ENCODE peak calls at places on chromosomes 2 and 18, in six cellular contexts. One of them, this sample, is unnamed.

GRCh38 chr18:78168526-78168925 is 811.1 kb upstream of the SALL3 start:
- DNase-seq in HepG2: no peak
- DNase-seq in H1: no peak
- DNase-seq in GM12878: no peak
- DNase-seq in K562: no peak
- DNase-seq in SK-N-SH: no peak
- DNase-seq in this sample: no peak

GRCh38 chr2:119433636-119434327 is 2.1 kb downstream of the TMEM37 start:
- DNase-seq in HepG2: peak
- DNase-seq in SK-N-SH: no peak
- DNase-seq in K562: no peak
- DNase-seq in GM12878: no peak
- DNase-seq in H1: no peak
- DNase-seq in this sample: no peak

GRCh38 chr2:53911434-53912189 is 51.8 kb upstream of the GPR75 start:
- DNase-seq in GM12878: no peak
- DNase-seq in K562: no peak
- DNase-seq in SK-N-SH: peak
- DNase-seq in HepG2: no peak
- DNase-seq in H1: no peak
- DNase-seq in this sample: no peak

GRCh38 chr2:120358734-120359465 is 13.0 kb downstream of the INHBB start:
- DNase-seq in H1: no peak
- DNase-seq in GM12878: no peak
- DNase-seq in HepG2: no peak
- DNase-seq in SK-N-SH: no peak
- DNase-seq in K562: no peak
- DNase-seq in this sample: no peak

GRCh38 chr2:71888741-71889445 is 258.8 kb downstream of the CYP26B1 start:
- DNase-seq in GM12878: no peak
- DNase-seq in H1: no peak
- DNase-seq in K562: no peak
- DNase-seq in SK-N-SH: no peak
- DNase-seq in HepG2: no peak
- DNase-seq in this sample: no peak

GRCh38 chr2:141513853-141514252 is 617.0 kb downstream of the LRP1B start:
- DNase-seq in H1: no peak
- DNase-seq in K562: no peak
- DNase-seq in SK-N-SH: no peak
- DNase-seq in HepG2: no peak
- DNase-seq in GM12878: peak
- DNase-seq in this sample: no peak

GRCh38 chr2:172556284-172557033 is 569 bp downstream of the PDK1 start:
- DNase-seq in GM12878: peak
- DNase-seq in H1: peak
- DNase-seq in SK-N-SH: no peak
- DNase-seq in HepG2: peak
- DNase-seq in K562: peak
- DNase-seq in this sample: peak

GRCh38 chr2:147863835-147864234 is 19.0 kb downstream of the ACVR2A start:
- DNase-seq in H1: no peak
- DNase-seq in SK-N-SH: no peak
- DNase-seq in HepG2: no peak
- DNase-seq in K562: no peak
- DNase-seq in GM12878: no peak
- DNase-seq in this sample: no peak

GRCh38 chr2:188023035-188023434 is 268.6 kb upstream of the GULP1 start:
- DNase-seq in K562: no peak
- DNase-seq in GM12878: no peak
- DNase-seq in HepG2: no peak
- DNase-seq in H1: no peak
- DNase-seq in SK-N-SH: peak
- DNase-seq in this sample: no peak

GRCh38 chr2:158748925-158749590 is 46.1 kb upstream of the DAPL1 start:
- DNase-seq in GM12878: no peak
- DNase-seq in H1: no peak
- DNase-seq in HepG2: no peak
- DNase-seq in K562: no peak
- DNase-seq in SK-N-SH: no peak
- DNase-seq in this sample: no peak

GRCh38 chr18:61753373-61753772 is 139.4 kb downstream of the RNF152 start:
- DNase-seq in K562: no peak
- DNase-seq in HepG2: no peak
- DNase-seq in GM12878: no peak
- DNase-seq in H1: no peak
- DNase-seq in SK-N-SH: no peak
- DNase-seq in this sample: no peak

GRCh38 chr2:176960736-176961135 is 251.9 kb upstream of the HNRNPA3 start:
- DNase-seq in K562: no peak
- DNase-seq in SK-N-SH: no peak
- DNase-seq in H1: no peak
- DNase-seq in GM12878: no peak
- DNase-seq in HepG2: no peak
- DNase-seq in this sample: no peak

GRCh38 chr2:28445448-28446258 is 50.2 kb upstream of the PLB1 start:
- DNase-seq in H1: no peak
- DNase-seq in GM12878: no peak
- DNase-seq in HepG2: no peak
- DNase-seq in SK-N-SH: peak
- DNase-seq in K562: no peak
- DNase-seq in this sample: peak

GRCh38 chr2:120236791-120237190 is 13.6 kb upstream of the TMEM185B start:
- DNase-seq in K562: no peak
- DNase-seq in GM12878: no peak
- DNase-seq in HepG2: no peak
- DNase-seq in SK-N-SH: no peak
- DNase-seq in H1: no peak
- DNase-seq in this sample: no peak

GRCh38 chr2:237515166-237515565 is 28.1 kb downstream of the MLPH start:
- DNase-seq in H1: no peak
- DNase-seq in K562: no peak
- DNase-seq in GM12878: no peak
- DNase-seq in SK-N-SH: no peak
- DNase-seq in HepG2: no peak
- DNase-seq in this sample: no peak

GRCh38 chr2:97774425-97774824 is 61.0 kb downstream of the ZAP70 start:
- DNase-seq in SK-N-SH: no peak
- DNase-seq in HepG2: peak
- DNase-seq in K562: peak
- DNase-seq in GM12878: no peak
- DNase-seq in H1: no peak
- DNase-seq in this sample: no peak
- TF ChIP-seq CHD2 in SK-N-SH: no peak
- TF ChIP-seq CHD2 in HepG2: no peak
- TF ChIP-seq CHD2 in K562: no peak
- TF ChIP-seq CHD2 in GM12878: no peak
- TF ChIP-seq CHD2 in H1: no peak
- TF ChIP-seq CHD2 in this sample: no peak

GRCh38 chr2:115596659-115597375 is 1154.4 kb downstream of the DPP10 start:
- DNase-seq in HepG2: no peak
- DNase-seq in H1: no peak
- DNase-seq in SK-N-SH: no peak
- DNase-seq in K562: no peak
- DNase-seq in GM12878: no peak
- DNase-seq in this sample: no peak
- TF ChIP-seq CHD2 in HepG2: no peak
- TF ChIP-seq CHD2 in H1: no peak
- TF ChIP-seq CHD2 in SK-N-SH: no peak
- TF ChIP-seq CHD2 in K562: no peak
- TF ChIP-seq CHD2 in GM12878: no peak
- TF ChIP-seq CHD2 in this sample: no peak

DNA sequence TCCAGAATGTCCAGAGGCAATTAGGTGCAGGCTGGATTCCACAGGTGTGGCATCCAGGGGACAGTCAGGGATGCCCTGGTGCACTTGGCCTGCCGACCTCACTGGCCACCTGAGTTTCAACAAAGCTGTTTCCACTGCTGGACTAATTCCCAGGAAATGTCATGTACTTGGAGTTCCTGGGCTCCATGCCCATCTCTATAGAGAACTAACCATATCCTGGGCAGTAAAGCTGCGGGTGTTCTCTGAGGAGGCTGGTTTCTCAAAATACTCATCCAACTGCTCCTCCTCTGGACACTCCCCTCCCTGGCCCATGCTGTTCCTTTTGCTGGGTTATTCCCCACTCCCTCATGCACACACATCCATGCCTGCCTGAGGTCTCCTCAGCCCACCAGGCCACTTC is 161.9 kb upstream of the SKOR2 start:
- DNase-seq in GM12878: no peak
- DNase-seq in SK-N-SH: no peak
- DNase-seq in HepG2: no peak
- DNase-seq in H1: no peak
- DNase-seq in K562: no peak
- DNase-seq in this sample: no peak
- TF ChIP-seq CHD2 in GM12878: no peak
- TF ChIP-seq CHD2 in SK-N-SH: no peak
- TF ChIP-seq CHD2 in HepG2: no peak
- TF ChIP-seq CHD2 in H1: no peak
- TF ChIP-seq CHD2 in K562: no peak
- TF ChIP-seq CHD2 in this sample: no peak

GRCh38 chr2:150971910-150972309 is 289.8 kb downstream of the RBM43 start:
- DNase-seq in SK-N-SH: no peak
- DNase-seq in H1: no peak
- DNase-seq in K562: no peak
- DNase-seq in GM12878: no peak
- DNase-seq in HepG2: no peak
- DNase-seq in this sample: no peak
- TF ChIP-seq CHD2 in SK-N-SH: no peak
- TF ChIP-seq CHD2 in H1: no peak
- TF ChIP-seq CHD2 in K562: no peak
- TF ChIP-seq CHD2 in GM12878: no peak
- TF ChIP-seq CHD2 in HepG2: no peak
- TF ChIP-seq CHD2 in this sample: no peak

GRCh38 chr2:189848276-189848675 is 64.0 kb downstream of the PMS1 start:
- DNase-seq in SK-N-SH: no peak
- DNase-seq in K562: no peak
- DNase-seq in H1: no peak
- DNase-seq in HepG2: no peak
- DNase-seq in GM12878: no peak
- DNase-seq in this sample: no peak
- TF ChIP-seq CHD2 in SK-N-SH: no peak
- TF ChIP-seq CHD2 in K562: no peak
- TF ChIP-seq CHD2 in H1: no peak
- TF ChIP-seq CHD2 in HepG2: no peak
- TF ChIP-seq CHD2 in GM12878: no peak
- TF ChIP-seq CHD2 in this sample: no peak

DNA sequence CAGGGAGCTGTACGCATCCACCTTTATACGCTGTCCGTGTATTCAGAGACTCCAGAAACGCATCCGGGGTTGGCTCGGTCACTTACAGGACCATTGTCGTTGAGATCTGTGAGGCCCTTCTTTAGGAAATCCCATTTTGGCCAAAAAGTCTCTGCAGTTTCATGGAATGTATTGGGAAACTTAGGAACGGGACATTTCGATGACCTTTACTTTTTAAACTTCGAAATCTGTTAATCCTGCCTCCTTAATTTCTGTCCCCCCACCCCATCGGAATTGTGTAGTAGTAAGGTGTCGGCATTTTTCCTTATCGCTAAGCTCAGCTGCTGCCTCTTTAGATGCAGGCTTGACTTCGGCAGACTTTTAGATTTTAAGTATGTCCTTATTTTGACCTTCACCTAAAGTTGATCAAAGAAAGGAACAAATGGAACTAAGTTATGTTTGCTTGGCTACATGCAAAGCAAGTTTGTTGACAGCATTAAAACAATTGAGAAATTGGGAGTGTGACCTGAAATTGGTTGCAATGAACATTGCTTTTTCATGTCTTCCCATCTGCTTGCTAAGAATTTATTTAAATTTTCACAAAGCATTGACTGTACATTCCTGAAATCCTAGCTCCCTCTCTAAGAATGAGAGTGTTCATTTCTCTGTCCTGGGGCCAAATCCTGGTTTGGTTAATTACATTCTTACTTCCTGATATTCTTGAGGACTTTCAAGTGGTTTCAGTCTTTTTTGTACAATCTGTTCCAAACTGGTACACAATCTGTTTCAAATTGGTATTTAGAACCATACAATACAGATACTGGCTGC is 886 bp upstream of the RAPH1 start:
- DNase-seq in K562: peak
- DNase-seq in HepG2: no peak
- DNase-seq in SK-N-SH: no peak
- DNase-seq in GM12878: no peak
- DNase-seq in H1: no peak
- DNase-seq in this sample: no peak
- TF ChIP-seq CHD2 in K562: no peak
- TF ChIP-seq CHD2 in HepG2: no peak
- TF ChIP-seq CHD2 in SK-N-SH: no peak
- TF ChIP-seq CHD2 in GM12878: no peak
- TF ChIP-seq CHD2 in H1: no peak
- TF ChIP-seq CHD2 in this sample: no peak

This sample was measured in A549.